ENCODE peak calls at places on chromosomes 6 and 20, in four cellular contexts. S is HepG2, V is GM12878, X is K562. Y is an unnamed sample.

GRCh38 chr20:36344517-36345132 is 38.5 kb downstream of the DLGAP4 start:
- DNase-seq in S (peak), V (no peak), X (peak), Y (peak)

GRCh38 chr20:60100780-60101179 is 142.6 kb downstream of the CDH26 start:
- DNase-seq in S (no peak), V (no peak), X (no peak), Y (no peak)

GRCh38 chr6:111027219-111027618 is 45.4 kb downstream of the RPF2 start:
- DNase-seq in S (no peak), V (no peak), X (no peak), Y (no peak)

GRCh38 chr6:148866657-148867268 is 119.9 kb downstream of the UST start:
- DNase-seq in S (no peak), V (peak), X (no peak), Y (no peak)

GRCh38 chr20:43915209-43916072 is 789 bp downstream of the TOX2 start:
- DNase-seq in S (no peak), V (no peak), X (no peak), Y (no peak)

GRCh38 chr6:116111552-116112528 is 11.2 kb downstream of the NT5DC1 start:
- DNase-seq in S (peak), V (no peak), X (peak), Y (no peak)

GRCh38 chr6:122671246-122671645 is 61.0 kb downstream of the PKIB start:
- DNase-seq in S (no peak), V (no peak), X (no peak), Y (no peak)

GRCh38 chr6:84546427-84546914 is 217.9 kb downstream of the TBX18 start:
- DNase-seq in S (no peak), V (peak), X (no peak), Y (no peak)

GRCh38 chr6:26660096-26660425 is 515 bp upstream of the ZNF322 start:
- DNase-seq in S (peak), V (no peak), X (peak), Y (no peak)

GRCh38 chr20:15674253-15675145 is 898.7 kb downstream of the KIF16B start:
- DNase-seq in S (no peak), V (no peak), X (no peak), Y (no peak)

GRCh38 chr6:136947037-136947436 is 24.9 kb downstream of the SLC35D3 start:
- DNase-seq in S (no peak), V (no peak), X (no peak), Y (no peak)

GRCh38 chr6:30960907-30961673 is 20.3 kb downstream of the MUCL3 start:
- DNase-seq in S (peak), V (no peak), X (no peak), Y (no peak)

DNA sequence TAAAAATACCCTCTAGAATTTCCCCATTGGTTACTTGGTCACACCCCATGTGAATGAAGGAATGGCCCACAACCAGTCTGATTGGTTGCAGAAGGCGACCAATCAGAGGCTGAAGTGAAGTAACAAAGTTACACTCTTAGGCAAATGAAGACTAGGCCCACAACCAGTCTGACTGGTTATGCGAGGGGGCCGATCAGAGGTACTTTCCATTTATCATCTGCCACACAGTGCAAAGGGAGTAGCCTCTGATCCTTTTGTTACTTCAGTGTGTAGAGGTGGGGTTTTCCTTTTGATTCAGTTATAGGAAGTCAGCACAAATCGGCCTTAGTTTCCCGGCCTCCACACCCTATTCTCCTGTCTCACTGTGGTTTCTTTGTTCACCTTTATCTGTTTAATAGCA is 61.2 kb upstream of the SGK1 start:
- DNase-seq in S (no peak), V (peak), X (no peak), Y (peak)
- TF ChIP-seq HDAC6 in S (no peak), V (no peak), X (no peak), Y (no peak)

GRCh38 chr6:170223718-170224693 is 66.9 kb downstream of the DLL1 start:
- DNase-seq in S (no peak), V (no peak), X (no peak), Y (no peak)

GRCh38 chr6:170224694-170225660 is 65.9 kb downstream of the DLL1 start:
- DNase-seq in S (no peak), V (no peak), X (no peak), Y (no peak)

GRCh38 chr6:170222498-170223471 is 68.1 kb downstream of the DLL1 start:
- DNase-seq in S (no peak), V (no peak), X (no peak), Y (peak)

GRCh38 chr6:170221052-170221752 is 69.7 kb downstream of the DLL1 start:
- DNase-seq in S (no peak), V (no peak), X (no peak), Y (peak)

DNA sequence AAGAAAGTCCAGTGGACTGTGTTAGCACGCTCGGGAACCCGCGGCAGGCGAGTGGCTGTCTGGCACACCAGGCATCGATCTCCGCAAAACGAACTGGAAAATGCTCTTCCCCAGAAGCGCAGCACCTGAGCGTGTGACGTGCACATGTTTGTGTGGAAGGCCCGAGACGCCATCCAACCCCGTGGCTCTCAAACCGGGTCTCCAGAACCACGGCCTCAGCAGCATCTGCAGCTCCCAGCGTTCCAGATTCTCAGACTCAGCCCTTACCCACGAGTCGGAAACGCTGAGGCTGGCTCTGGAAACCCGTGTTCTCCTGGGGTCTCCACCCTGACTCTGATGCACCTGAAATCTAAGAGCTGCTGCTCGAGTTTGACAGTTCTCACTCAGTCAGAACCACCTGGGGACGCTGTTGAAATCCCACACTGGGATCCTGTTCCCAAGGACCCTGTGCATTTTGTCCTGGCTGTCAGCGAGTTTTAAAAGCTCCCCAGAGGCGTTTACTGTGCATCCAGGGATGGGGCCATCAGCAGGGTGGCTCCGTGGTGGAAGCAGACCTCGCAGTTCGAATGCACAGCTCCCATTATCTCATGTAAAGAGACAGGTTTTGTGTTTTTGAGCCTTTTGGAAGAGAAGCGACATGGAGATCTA is 69.0 kb downstream of the DLL1 start:
- DNase-seq in S (no peak), V (no peak), X (no peak), Y (no peak)
- TF ChIP-seq SP1 in S (no peak), V (no peak), X (no peak), Y (no peak)

GRCh38 chr20:33423141-33423834 is 20.3 kb downstream of the SNTA1 start:
- DNase-seq in S (no peak), V (no peak), X (peak), Y (no peak)
- H3K27ac ChIP-seq in S (no peak), V (no peak), X (peak), Y (no peak)

GRCh38 chr6:16777794-16778193 is 16.5 kb upstream of the ATXN1 start:
- DNase-seq in S (no peak), V (no peak), X (no peak), Y (no peak)

GRCh38 chr6:16774437-16774836 is 13.2 kb upstream of the ATXN1 start:
- DNase-seq in S (no peak), V (no peak), X (no peak), Y (no peak)

GRCh38 chr6:16778521-16778920 is 17.3 kb upstream of the ATXN1 start:
- DNase-seq in S (no peak), V (no peak), X (no peak), Y (no peak)

GRCh38 chr6:16773376-16773775 is 12.1 kb upstream of the ATXN1 start:
- DNase-seq in S (no peak), V (no peak), X (no peak), Y (no peak)

DNA sequence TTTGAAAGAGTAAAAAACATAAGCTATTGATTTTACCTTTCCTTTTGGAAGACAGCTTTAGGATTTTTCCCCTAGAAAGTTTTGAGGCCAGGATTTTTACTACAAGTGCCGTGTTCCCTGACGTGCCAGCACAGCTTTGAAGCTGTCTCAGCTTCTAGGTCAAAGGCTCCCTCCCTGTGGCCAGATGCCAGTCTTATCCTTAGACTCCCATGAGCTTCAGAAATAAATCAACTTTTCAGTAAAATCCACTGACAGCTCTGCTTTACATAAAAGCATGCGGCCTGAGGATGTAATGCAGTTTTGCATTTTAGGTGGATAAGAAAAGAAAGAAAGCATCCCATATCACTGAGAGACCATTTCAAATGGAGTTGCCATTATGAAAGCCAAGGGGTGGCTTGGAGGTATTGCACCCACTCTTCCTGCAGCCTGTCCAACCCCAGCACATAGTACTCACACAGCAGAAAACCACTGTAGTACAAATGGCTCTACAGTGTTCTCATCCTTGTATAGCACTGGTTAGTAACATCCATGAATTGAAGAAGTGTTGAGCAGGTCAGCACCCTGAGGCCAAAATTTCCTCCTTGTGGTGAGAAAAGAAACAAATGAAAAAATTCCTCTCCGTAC is 15.2 kb upstream of the ATXN1 start:
- DNase-seq in S (no peak), V (no peak), X (no peak), Y (no peak)
- TF ChIP-seq HDAC6 in S (no peak), V (no peak), X (no peak), Y (no peak)